ENCODE peak calls at places on chromosomes 7 and 10, in four cellular contexts. Y is AG08395, S is NCI-H1694 treated with DMSO at 0.1 percent for 48 hours, W is AG09319. D is an unnamed sample.

GRCh38 chr10:62662471-62662870 is 142.0 kb upstream of the ADO start:
- DNase-seq in Y (no peak), S (no peak), W (no peak), D (no peak)

GRCh38 chr7:50265968-50266694 is 38.4 kb upstream of the IKZF1 start:
- DNase-seq in Y (no peak), S (no peak), W (no peak), D (no peak)

GRCh38 chr7:141575164-141575563 is 24.0 kb downstream of the AGK start:
- DNase-seq in Y (no peak), S (no peak), W (no peak), D (no peak)

GRCh38 chr10:46068117-46068516 is 22.0 kb upstream of the MSMB start:
- DNase-seq in Y (no peak), S (no peak), W (no peak), D (no peak)

GRCh38 chr10:35487336-35488034 is 117.7 kb upstream of the GJD4 start:
- DNase-seq in Y (peak; percentile 8), S (no peak), W (no peak), D (no peak)

GRCh38 chr7:128954830-128955797 is 17.4 kb downstream of the IRF5 start:
- DNase-seq in Y (peak; percentile 88), S (no peak), W (peak; percentile 19), D (no peak)

GRCh38 chr10:22849077-22849810 is 78.6 kb upstream of the ARMC3 start:
- DNase-seq in Y (peak; percentile 58), S (peak; percentile 8), W (no peak), D (no peak)

GRCh38 chr10:6995339-6995738 is 415.3 kb upstream of the PRKCQ start:
- DNase-seq in Y (no peak), S (no peak), W (no peak), D (no peak)

GRCh38 chr10:6995846-6996245 is 415.0 kb downstream of the SFMBT2 start:
- DNase-seq in Y (no peak), S (no peak), W (no peak), D (no peak)

GRCh38 chr7:151239837-151240459 is 7.7 kb downstream of the CHPF2 start:
- DNase-seq in Y (no peak), S (no peak), W (no peak), D (no peak)

GRCh38 chr7:107718456-107719193 is 25.3 kb upstream of the CBLL1 start:
- DNase-seq in Y (no peak), S (no peak), W (no peak), D (no peak)

GRCh38 chr10:77073066-77073960 is 564.3 kb downstream of the KCNMA1 start:
- DNase-seq in Y (peak; percentile 22), S (no peak), W (peak; percentile 55), D (no peak)

GRCh38 chr10:77904110-77904860 is 22.3 kb downstream of the DLG5 start:
- DNase-seq in Y (no peak), S (no peak), W (no peak), D (no peak)

GRCh38 chr7:22481726-22482125 is 18.3 kb downstream of the STEAP1B start:
- DNase-seq in Y (peak; percentile 32), S (no peak), W (peak; percentile 52), D (no peak)

GRCh38 chr10:132916421-132916841 is 25.9 kb downstream of the CFAP46 start:
- DNase-seq in Y (no peak), S (no peak), W (no peak), D (no peak)

GRCh38 chr7:106487892-106488291 is 173.1 kb downstream of the CCDC71L start:
- DNase-seq in Y (no peak), S (no peak), W (no peak), D (no peak)

GRCh38 chr10:360653-361052 is 225.4 kb downstream of the ZMYND11 start:
- DNase-seq in Y (no peak), S (no peak), W (no peak), D (no peak)

GRCh38 chr10:72691470-72692056 is 380 bp upstream of the MCU start:
- DNase-seq in Y (peak; percentile 95), S (peak; percentile 85), W (no peak), D (no peak)

GRCh38 chr10:121084675-121085070 is 233.5 kb downstream of the WDR11 start:
- DNase-seq in Y (no peak), S (no peak), W (no peak), D (no peak)

GRCh38 chr10:42979730-42980467 is 97.0 kb upstream of the RET start:
- DNase-seq in Y (no peak), S (no peak), W (no peak), D (no peak)

GRCh38 chr10:91707236-91707635 is 74.4 kb upstream of the PPP1R3C start:
- DNase-seq in Y (no peak), S (no peak), W (no peak), D (no peak)

GRCh38 chr10:22977751-22978150 is 49.9 kb downstream of the ARMC3 start:
- DNase-seq in Y (no peak), S (no peak), W (no peak), D (no peak)

GRCh38 chr10:59585046-59585700 is 124.5 kb downstream of the SLC16A9 start:
- DNase-seq in Y (no peak), S (no peak), W (no peak), D (no peak)

GRCh38 chr10:34494012-34494411 is 321.1 kb downstream of the PARD3 start:
- DNase-seq in Y (no peak), S (no peak), W (no peak), D (no peak)

GRCh38 chr10:79073784-79074432 is 5.1 kb downstream of the ZMIZ1 start:
- DNase-seq in Y (peak; percentile 32), S (no peak), W (no peak), D (no peak)

GRCh38 chr10:79068562-79069324 is at the start of gene ZMIZ1:
- DNase-seq in Y (peak; percentile 90), S (peak; percentile 69), W (peak; percentile 81), D (peak; percentile 62)

GRCh38 chr7:204326-204725 is 12.0 kb downstream of the FAM20C start:
- DNase-seq in Y (no peak), S (no peak), W (no peak), D (no peak)

GRCh38 chr10:13095094-13095493 is 4.9 kb upstream of the OPTN start:
- DNase-seq in Y (no peak), S (no peak), W (no peak), D (no peak)

GRCh38 chr10:97332586-97333350 is 1.8 kb downstream of the FRAT2 start:
- DNase-seq in Y (peak; percentile 83), S (no peak), W (peak; percentile 52), D (no peak)

GRCh38 chr10:113047605-113047962 is 97.5 kb downstream of the TCF7L2 start:
- DNase-seq in Y (no peak), S (no peak), W (peak; percentile 29), D (no peak)

GRCh38 chr7:13197501-13197900 is 510.1 kb downstream of the ARL4A start:
- DNase-seq in Y (no peak), S (no peak), W (no peak), D (no peak)